ENCODE peak calls at places on chromosomes 3 and 15, in eight cellular contexts. A is kidney, H is heart left ventricle, R is IMR-90, N is vagina, C is heart right ventricle, E is aorta, I is K562. X is an unnamed sample. For H3K36me3, the result is how much of the 10 kb centered on the place peaks cover.

GRCh38 chr15:90836296-90836871 is 32.0 kb upstream of the FURIN start:
- DNase-seq in A (no peak), I (peak), C (no peak), N (no peak), E (no peak), R (peak), H (peak), X (no peak)

GRCh38 chr3:150319900-150320299 is 88.2 kb upstream of the TSC22D2 start:
- DNase-seq in N (no peak), A (no peak), I (no peak), C (no peak), R (peak), E (no peak), H (no peak), X (no peak)

GRCh38 chr3:169575381-169575780 is 88.1 kb downstream of the MECOM start:
- DNase-seq in A (no peak), E (no peak), N (no peak), I (peak), C (no peak), R (peak), H (no peak), X (no peak)

GRCh38 chr3:157786618-157787017 is 283.4 kb upstream of the VEPH1 start:
- DNase-seq in C (no peak), A (no peak), I (no peak), R (peak), E (no peak), H (no peak), N (no peak), X (no peak)

GRCh38 chr15:31327674-31328424 is 1.2 kb downstream of the KLF13 start:
- DNase-seq in N (no peak), C (peak), A (peak), H (peak), I (peak), R (peak), E (peak), X (no peak)

GRCh38 chr3:51384145-51384729 is 854 bp upstream of the MANF start:
- DNase-seq in C (no peak), R (no peak), H (no peak), N (no peak), E (no peak), I (peak), A (no peak), X (no peak)

GRCh38 chr3:126873416-126873815 is 109.5 kb upstream of the PLXNA1 start:
- DNase-seq in H (no peak), A (no peak), I (no peak), N (no peak), R (no peak), E (no peak), C (no peak), X (no peak)

GRCh38 chr3:195056506-195056905 is 214.5 kb downstream of the XXYLT1 start:
- DNase-seq in E (peak), A (peak), N (no peak), H (no peak), C (no peak), R (no peak), I (no peak), X (no peak)

GRCh38 chr3:28745904-28746617 is 397.4 kb upstream of the AZI2 start:
- DNase-seq in C (no peak), R (no peak), A (no peak), H (peak), I (no peak), N (no peak), E (no peak), X (no peak)

GRCh38 chr3:43155464-43156121 is 49.7 kb upstream of the POMGNT2 start:
- DNase-seq in E (peak), R (peak), A (peak), I (peak), H (peak), C (peak), N (no peak), X (peak)

GRCh38 chr15:69996321-69996720 is 101.4 kb downstream of the TLE3 start:
- DNase-seq in C (no peak), E (no peak), H (no peak), N (no peak), A (peak), R (no peak), I (no peak), X (no peak)

GRCh38 chr15:48929611-48930170 is 34.0 kb downstream of the SHC4 start:
- DNase-seq in E (no peak), A (no peak), H (no peak), C (no peak), N (no peak), R (peak), I (no peak), X (no peak)

GRCh38 chr3:75303676-75304075 is 360.5 kb upstream of the FRG2C start:
- DNase-seq in A (no peak), I (no peak), R (no peak), H (no peak), E (no peak), C (no peak), N (no peak), X (no peak)

GRCh38 chr3:29307229-29307796 is 26.4 kb downstream of the RBMS3 start:
- DNase-seq in A (no peak), H (no peak), I (no peak), R (peak), E (no peak), N (no peak), C (no peak), X (no peak)

GRCh38 chr3:187807086-187807862 is 62.0 kb upstream of the BCL6 start:
- DNase-seq in N (no peak), C (no peak), R (peak), E (no peak), A (no peak), H (no peak), I (no peak), X (no peak)

GRCh38 chr3:61605589-61606175 is 44.3 kb downstream of the PTPRG start:
- DNase-seq in C (no peak), R (no peak), H (no peak), I (no peak), N (no peak), E (no peak), A (no peak), X (no peak)

GRCh38 chr3:9901967-9902366 is 681 bp upstream of the IL17RE start:
- DNase-seq in H (no peak), R (no peak), N (no peak), A (no peak), C (no peak), E (no peak), I (no peak), X (no peak)

GRCh38 chr3:119323401-119324107 is 29.4 kb downstream of the ARHGAP31 start:
- DNase-seq in I (no peak), C (no peak), N (no peak), E (no peak), A (no peak), R (no peak), H (no peak), X (peak)

GRCh38 chr3:2097641-2098191 is 950 bp upstream of the CNTN4 start:
- DNase-seq in N (no peak), A (no peak), R (no peak), C (no peak), H (no peak), I (no peak), E (no peak), X (no peak)

DNA sequence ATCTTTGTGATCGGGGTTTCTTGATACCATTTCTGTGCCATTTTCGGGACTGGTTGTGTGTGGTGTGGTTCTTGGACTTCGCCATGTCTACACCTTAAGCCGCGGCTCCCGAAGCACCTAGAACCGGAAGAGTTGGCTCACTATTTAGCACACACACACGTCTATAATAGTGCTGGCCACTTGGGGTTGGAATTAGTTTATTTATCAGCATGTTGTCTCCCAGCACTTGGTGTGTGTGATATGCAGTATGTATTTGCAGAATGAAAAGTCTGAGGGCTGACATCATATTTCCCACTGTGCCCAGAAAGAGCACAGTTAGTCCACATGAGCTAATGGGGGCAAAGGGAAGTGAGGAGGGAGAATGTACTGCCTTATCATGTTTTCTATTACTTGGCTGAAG is 23.6 kb downstream of the MLH1 start:
- DNase-seq in I (no peak), H (peak), R (no peak), A (no peak), C (no peak), N (no peak), E (no peak), X (no peak)
- H3K36me3 ChIP-seq in I (half or more), H (under half), R (under half), A (half or more), C (half or more), N (under half), E (under half), X (under half)

DNA sequence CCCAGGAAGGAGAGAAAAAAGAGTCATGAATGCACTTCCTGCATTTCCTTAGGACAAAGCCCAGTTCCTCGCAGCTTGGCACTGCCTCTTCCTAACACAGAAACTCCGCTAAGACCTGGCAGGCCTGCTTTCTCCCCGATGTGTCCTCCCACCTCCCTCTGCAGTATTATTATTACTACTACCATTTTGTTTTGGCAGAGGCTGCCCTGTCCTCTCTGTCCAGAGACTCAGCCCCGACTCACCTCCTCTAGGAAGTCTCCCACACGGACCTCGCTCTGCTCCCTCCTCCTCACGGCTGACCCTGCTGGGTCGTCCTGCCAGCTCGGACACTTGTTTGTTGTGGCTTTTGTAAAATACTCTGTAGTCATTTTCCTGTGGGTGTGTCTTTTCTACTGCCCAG is 107.2 kb upstream of the HACD2 start:
- DNase-seq in C (no peak), A (no peak), I (no peak), R (peak), E (no peak), H (no peak), N (no peak), X (no peak)
- H3K27ac ChIP-seq in C (peak), A (peak), I (no peak), R (no peak), E (peak), H (peak), N (peak), X (peak)

GRCh38 chr15:59678171-59678570 is 10.9 kb downstream of the BNIP2 start:
- DNase-seq in E (no peak), A (no peak), C (no peak), I (no peak), R (no peak), N (no peak), H (no peak), X (no peak)

GRCh38 chr15:59680346-59680745 is 8.8 kb downstream of the BNIP2 start:
- DNase-seq in H (no peak), C (no peak), A (peak), N (no peak), R (no peak), I (no peak), E (no peak), X (no peak)

GRCh38 chr15:59680870-59681269 is 8.2 kb downstream of the BNIP2 start:
- DNase-seq in R (peak), N (no peak), H (no peak), A (no peak), E (no peak), C (no peak), I (no peak), X (no peak)

GRCh38 chr15:59676565-59676964 is 12.6 kb downstream of the BNIP2 start:
- DNase-seq in E (no peak), A (peak), I (no peak), C (no peak), R (no peak), H (no peak), N (no peak), X (no peak)

DNA sequence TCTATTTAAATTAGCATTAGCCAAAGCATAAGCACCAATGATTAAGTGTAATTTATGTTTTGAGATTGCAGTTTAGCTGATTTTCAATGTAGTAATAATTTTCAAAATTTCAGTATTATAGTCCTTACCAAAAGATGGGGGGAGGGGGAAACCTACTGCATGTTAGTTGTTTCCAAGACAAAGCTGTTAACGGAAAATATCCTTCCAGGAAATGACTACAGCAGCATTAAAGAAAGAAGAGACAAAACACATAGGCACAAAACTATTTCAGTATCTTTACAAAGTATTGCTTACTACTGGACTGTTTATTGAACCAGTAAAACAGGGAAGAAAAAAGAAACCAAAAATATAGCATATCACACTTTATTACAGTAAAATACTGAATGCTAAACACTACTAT is 10.5 kb downstream of the BNIP2 start:
- DNase-seq in N (no peak), I (no peak), H (no peak), E (no peak), A (no peak), C (no peak), R (no peak), X (no peak)
- H3K36me3 ChIP-seq in N (under half), I (half or more), H (half or more), E (under half), A (half or more), C (half or more), R (under half), X (under half)

GRCh38 chr3:141505166-141505565 is 18.3 kb downstream of the RASA2 start:
- DNase-seq in A (no peak), R (no peak), C (no peak), E (no peak), H (no peak), N (no peak), I (no peak), X (no peak)
- H3K27ac ChIP-seq in A (no peak), R (no peak), C (no peak), E (no peak), H (no peak), N (no peak), I (no peak), X (peak)

GRCh38 chr3:97935842-97936241 is 36.4 kb downstream of the RIOX2 start:
- DNase-seq in A (no peak), R (no peak), H (no peak), C (no peak), I (no peak), N (no peak), E (no peak), X (no peak)

GRCh38 chr3:97934980-97935695 is 37.1 kb downstream of the RIOX2 start:
- DNase-seq in N (no peak), C (no peak), H (no peak), R (no peak), E (no peak), A (no peak), I (no peak), X (no peak)

GRCh38 chr3:97940034-97940433 is 32.2 kb downstream of the RIOX2 start:
- DNase-seq in N (no peak), C (no peak), H (no peak), E (no peak), A (no peak), R (no peak), I (no peak), X (no peak)

GRCh38 chr3:97937205-97937604 is 35.0 kb downstream of the RIOX2 start:
- DNase-seq in C (no peak), E (no peak), N (no peak), R (no peak), H (no peak), A (no peak), I (no peak), X (no peak)

GRCh38 chr3:97938444-97938843 is 33.8 kb downstream of the RIOX2 start:
- DNase-seq in H (no peak), I (no peak), C (no peak), N (no peak), E (no peak), A (no peak), R (peak), X (no peak)
- H3K36me3 ChIP-seq in H (under half), I (under half), C (half or more), N (under half), E (under half), A (under half), R (under half), X (under half)

GRCh38 chr15:41799488-41799805 is 25.2 kb downstream of the MAPKBP1 start:
- DNase-seq in R (no peak), N (no peak), I (no peak), C (no peak), H (no peak), A (no peak), E (no peak), X (no peak)
- H3K27ac ChIP-seq in R (no peak), N (no peak), I (no peak), C (no peak), H (no peak), A (no peak), E (no peak), X (no peak)

X was measured in breast epithelium.